ENCODE peak calls at places on chromosomes 6 and 20, in seven cellular contexts. One of them, this sample, is unnamed.

GRCh38 chr6:41021832-41022231 is 17.2 kb downstream of the UNC5CL start:
- DNase-seq in OCI-LY7: no peak
- DNase-seq in GM03348: peak; percentile 68
- DNase-seq in PC-9: peak; percentile 46
- DNase-seq in T-helper 1 cell: no peak
- DNase-seq in stimulated activated CD4-positive, alpha-beta T cell treated with anti-CD3 and anti-CD28 coated beads, Interleukin-12 subunit alpha, Interleukin-12 subunit beta, amount 100 ng/mL, for 24 hours: no peak
- DNase-seq in cardiac fibroblast: peak; percentile 28
- DNase-seq in this sample: peak; percentile 41

GRCh38 chr20:32067234-32067821 is 15.3 kb downstream of the HCK start:
- DNase-seq in stimulated activated CD4-positive, alpha-beta T cell treated with anti-CD3 and anti-CD28 coated beads, Interleukin-12 subunit alpha, Interleukin-12 subunit beta, amount 100 ng/mL, for 24 hours: no peak
- DNase-seq in GM03348: peak; percentile 88
- DNase-seq in T-helper 1 cell: no peak
- DNase-seq in cardiac fibroblast: peak; percentile 80
- DNase-seq in OCI-LY7: peak; percentile 11
- DNase-seq in PC-9: peak; percentile 75
- DNase-seq in this sample: no peak

GRCh38 chr6:170178561-170179477 is 112.1 kb downstream of the DLL1 start:
- DNase-seq in PC-9: no peak
- DNase-seq in GM03348: peak; percentile 83
- DNase-seq in stimulated activated CD4-positive, alpha-beta T cell treated with anti-CD3 and anti-CD28 coated beads, Interleukin-12 subunit alpha, Interleukin-12 subunit beta, amount 100 ng/mL, for 24 hours: no peak
- DNase-seq in cardiac fibroblast: peak; percentile 62
- DNase-seq in OCI-LY7: no peak
- DNase-seq in T-helper 1 cell: no peak
- DNase-seq in this sample: peak; percentile 67

GRCh38 chr20:52598306-52598705 is 373.9 kb upstream of the TSHZ2 start:
- DNase-seq in cardiac fibroblast: no peak
- DNase-seq in stimulated activated CD4-positive, alpha-beta T cell treated with anti-CD3 and anti-CD28 coated beads, Interleukin-12 subunit alpha, Interleukin-12 subunit beta, amount 100 ng/mL, for 24 hours: no peak
- DNase-seq in PC-9: no peak
- DNase-seq in T-helper 1 cell: no peak
- DNase-seq in GM03348: no peak
- DNase-seq in OCI-LY7: no peak
- DNase-seq in this sample: no peak

GRCh38 chr20:62936996-62937352 is 973 bp upstream of the GID8 start:
- DNase-seq in T-helper 1 cell: no peak
- DNase-seq in OCI-LY7: peak; percentile 24
- DNase-seq in stimulated activated CD4-positive, alpha-beta T cell treated with anti-CD3 and anti-CD28 coated beads, Interleukin-12 subunit alpha, Interleukin-12 subunit beta, amount 100 ng/mL, for 24 hours: no peak
- DNase-seq in GM03348: peak; percentile 52
- DNase-seq in cardiac fibroblast: peak; percentile 73
- DNase-seq in PC-9: peak; percentile 68
- DNase-seq in this sample: no peak

GRCh38 chr6:154197176-154197850 is 158.3 kb downstream of the OPRM1 start:
- DNase-seq in PC-9: no peak
- DNase-seq in OCI-LY7: no peak
- DNase-seq in cardiac fibroblast: peak; percentile 43
- DNase-seq in stimulated activated CD4-positive, alpha-beta T cell treated with anti-CD3 and anti-CD28 coated beads, Interleukin-12 subunit alpha, Interleukin-12 subunit beta, amount 100 ng/mL, for 24 hours: no peak
- DNase-seq in GM03348: no peak
- DNase-seq in T-helper 1 cell: no peak
- DNase-seq in this sample: no peak

GRCh38 chr6:132443206-132443605 is 41.9 kb upstream of the MOXD1 start:
- DNase-seq in OCI-LY7: no peak
- DNase-seq in GM03348: no peak
- DNase-seq in cardiac fibroblast: peak; percentile 36
- DNase-seq in PC-9: no peak
- DNase-seq in T-helper 1 cell: no peak
- DNase-seq in stimulated activated CD4-positive, alpha-beta T cell treated with anti-CD3 and anti-CD28 coated beads, Interleukin-12 subunit alpha, Interleukin-12 subunit beta, amount 100 ng/mL, for 24 hours: no peak
- DNase-seq in this sample: peak; percentile 4

GRCh38 chr6:34597605-34598353 is 41.6 kb upstream of the SPDEF start:
- DNase-seq in PC-9: no peak
- DNase-seq in cardiac fibroblast: no peak
- DNase-seq in GM03348: no peak
- DNase-seq in T-helper 1 cell: no peak
- DNase-seq in OCI-LY7: no peak
- DNase-seq in stimulated activated CD4-positive, alpha-beta T cell treated with anti-CD3 and anti-CD28 coated beads, Interleukin-12 subunit alpha, Interleukin-12 subunit beta, amount 100 ng/mL, for 24 hours: no peak
- DNase-seq in this sample: no peak

GRCh38 chr6:1820714-1821113 is 211.0 kb downstream of the FOXC1 start:
- DNase-seq in stimulated activated CD4-positive, alpha-beta T cell treated with anti-CD3 and anti-CD28 coated beads, Interleukin-12 subunit alpha, Interleukin-12 subunit beta, amount 100 ng/mL, for 24 hours: no peak
- DNase-seq in cardiac fibroblast: no peak
- DNase-seq in OCI-LY7: no peak
- DNase-seq in PC-9: no peak
- DNase-seq in GM03348: no peak
- DNase-seq in T-helper 1 cell: no peak
- DNase-seq in this sample: no peak